ENCODE peak calls at places on chromosomes 7 and 10, in six cellular contexts. One of them, this sample, is unnamed.

GRCh38 chr7:1661461-1661860 is 8.6 kb upstream of the ELFN1 start:
- DNase-seq in sigmoid colon: peak
- DNase-seq in activated T-helper 1 cell treated with anti-CD3 and anti-CD28 coated beads, Interleukin-12 subunit alpha, Interleukin-12 subunit beta, Interleukin-2, Interleukin-4 antibody, amounts not matched to agents 30 ng/mL and 10 ng/mL and 1 ng/mL, durations not matched to agents 14 hours and 24 hours and 36 hours: no peak
- DNase-seq in T-helper 2 cell: no peak
- DNase-seq in RCC 7860: no peak
- DNase-seq in NCI-H774: no peak
- DNase-seq in this sample: no peak

GRCh38 chr7:104534149-104534548 is 205.7 kb downstream of the LHFPL3 start:
- DNase-seq in sigmoid colon: no peak
- DNase-seq in activated T-helper 1 cell treated with anti-CD3 and anti-CD28 coated beads, Interleukin-12 subunit alpha, Interleukin-12 subunit beta, Interleukin-2, Interleukin-4 antibody, amounts not matched to agents 30 ng/mL and 10 ng/mL and 1 ng/mL, durations not matched to agents 14 hours and 24 hours and 36 hours: no peak
- DNase-seq in T-helper 2 cell: no peak
- DNase-seq in RCC 7860: no peak
- DNase-seq in NCI-H774: no peak
- DNase-seq in this sample: no peak

GRCh38 chr10:14527915-14528314 is 197.2 kb upstream of the FRMD4A start:
- DNase-seq in sigmoid colon: no peak
- DNase-seq in activated T-helper 1 cell treated with anti-CD3 and anti-CD28 coated beads, Interleukin-12 subunit alpha, Interleukin-12 subunit beta, Interleukin-2, Interleukin-4 antibody, amounts not matched to agents 30 ng/mL and 10 ng/mL and 1 ng/mL, durations not matched to agents 14 hours and 24 hours and 36 hours: no peak
- DNase-seq in T-helper 2 cell: no peak
- DNase-seq in RCC 7860: no peak
- DNase-seq in NCI-H774: no peak
- DNase-seq in this sample: no peak

GRCh38 chr10:59336632-59337031 is 25.7 kb downstream of the FAM13C start:
- DNase-seq in sigmoid colon: no peak
- DNase-seq in activated T-helper 1 cell treated with anti-CD3 and anti-CD28 coated beads, Interleukin-12 subunit alpha, Interleukin-12 subunit beta, Interleukin-2, Interleukin-4 antibody, amounts not matched to agents 30 ng/mL and 10 ng/mL and 1 ng/mL, durations not matched to agents 14 hours and 24 hours and 36 hours: no peak
- DNase-seq in T-helper 2 cell: no peak
- DNase-seq in RCC 7860: no peak
- DNase-seq in NCI-H774: no peak
- DNase-seq in this sample: no peak

GRCh38 chr10:31153692-31154091 is 122.0 kb upstream of the ZNF438 start:
- DNase-seq in sigmoid colon: no peak
- DNase-seq in activated T-helper 1 cell treated with anti-CD3 and anti-CD28 coated beads, Interleukin-12 subunit alpha, Interleukin-12 subunit beta, Interleukin-2, Interleukin-4 antibody, amounts not matched to agents 30 ng/mL and 10 ng/mL and 1 ng/mL, durations not matched to agents 14 hours and 24 hours and 36 hours: no peak
- DNase-seq in T-helper 2 cell: no peak
- DNase-seq in RCC 7860: no peak
- DNase-seq in NCI-H774: no peak
- DNase-seq in this sample: no peak

GRCh38 chr10:129713659-129714265 is 246.7 kb downstream of the MGMT start:
- DNase-seq in sigmoid colon: peak
- DNase-seq in activated T-helper 1 cell treated with anti-CD3 and anti-CD28 coated beads, Interleukin-12 subunit alpha, Interleukin-12 subunit beta, Interleukin-2, Interleukin-4 antibody, amounts not matched to agents 30 ng/mL and 10 ng/mL and 1 ng/mL, durations not matched to agents 14 hours and 24 hours and 36 hours: no peak
- DNase-seq in T-helper 2 cell: no peak
- DNase-seq in RCC 7860: no peak
- DNase-seq in NCI-H774: no peak
- DNase-seq in this sample: no peak

GRCh38 chr10:95391570-95392249 is 100.9 kb upstream of the PDLIM1 start:
- DNase-seq in sigmoid colon: no peak
- DNase-seq in activated T-helper 1 cell treated with anti-CD3 and anti-CD28 coated beads, Interleukin-12 subunit alpha, Interleukin-12 subunit beta, Interleukin-2, Interleukin-4 antibody, amounts not matched to agents 30 ng/mL and 10 ng/mL and 1 ng/mL, durations not matched to agents 14 hours and 24 hours and 36 hours: no peak
- DNase-seq in T-helper 2 cell: no peak
- DNase-seq in RCC 7860: no peak
- DNase-seq in NCI-H774: no peak
- DNase-seq in this sample: no peak

GRCh38 chr10:36778600-36778999 is 346.8 kb upstream of the ANKRD30A start:
- DNase-seq in sigmoid colon: no peak
- DNase-seq in activated T-helper 1 cell treated with anti-CD3 and anti-CD28 coated beads, Interleukin-12 subunit alpha, Interleukin-12 subunit beta, Interleukin-2, Interleukin-4 antibody, amounts not matched to agents 30 ng/mL and 10 ng/mL and 1 ng/mL, durations not matched to agents 14 hours and 24 hours and 36 hours: no peak
- DNase-seq in T-helper 2 cell: no peak
- DNase-seq in RCC 7860: no peak
- DNase-seq in NCI-H774: no peak
- DNase-seq in this sample: no peak

GRCh38 chr7:100532165-100533022 is 6.6 kb upstream of the AGFG2 start:
- DNase-seq in sigmoid colon: no peak
- DNase-seq in activated T-helper 1 cell treated with anti-CD3 and anti-CD28 coated beads, Interleukin-12 subunit alpha, Interleukin-12 subunit beta, Interleukin-2, Interleukin-4 antibody, amounts not matched to agents 30 ng/mL and 10 ng/mL and 1 ng/mL, durations not matched to agents 14 hours and 24 hours and 36 hours: no peak
- DNase-seq in T-helper 2 cell: no peak
- DNase-seq in RCC 7860: no peak
- DNase-seq in NCI-H774: no peak
- DNase-seq in this sample: no peak

GRCh38 chr7:155618708-155619633 is 25.5 kb upstream of the RBM33 start:
- DNase-seq in sigmoid colon: no peak
- DNase-seq in activated T-helper 1 cell treated with anti-CD3 and anti-CD28 coated beads, Interleukin-12 subunit alpha, Interleukin-12 subunit beta, Interleukin-2, Interleukin-4 antibody, amounts not matched to agents 30 ng/mL and 10 ng/mL and 1 ng/mL, durations not matched to agents 14 hours and 24 hours and 36 hours: no peak
- DNase-seq in T-helper 2 cell: no peak
- DNase-seq in RCC 7860: peak
- DNase-seq in NCI-H774: no peak
- DNase-seq in this sample: no peak

This sample was measured in NCI-H2107.